ENCODE peak calls at places on chromosome 17, in ten cellular contexts. Z is IMR-90, M is HCT116, Q is thyroid gland, V is esophagus muscularis mucosa, F is stomach, H is adrenal gland, P is transverse colon, C is uterus, E is NB4. N is an unnamed sample.

GRCh38 chr17:40327244-40327666 is 18.3 kb downstream of the RARA start:
- DNase-seq in Z (no peak), M (no peak), Q (no peak), V (no peak), F (no peak), H (no peak), P (no peak), C (no peak), E (no peak), N (no peak)

GRCh38 chr17:67629963-67630320 is 87.8 kb upstream of the NOL11 start:
- DNase-seq in Z (peak; percentile 75), M (peak; percentile 23), Q (no peak), V (no peak), F (no peak), H (no peak), P (no peak), C (no peak), E (peak; percentile 42), N (no peak)

GRCh38 chr17:73215414-73215813 is 22.6 kb downstream of the COG1 start:
- DNase-seq in Z (no peak), M (no peak), Q (no peak), V (no peak), F (no peak), H (no peak), P (no peak), C (no peak), E (no peak), N (no peak)

GRCh38 chr17:3512512-3513171 is 36.8 kb downstream of the ASPA start:
- DNase-seq in Z (peak; percentile 20), M (no peak), Q (peak; percentile 56), V (no peak), F (peak; percentile 49), H (peak; percentile 71), P (peak; percentile 37), C (peak; percentile 60), E (no peak), N (no peak)

GRCh38 chr17:4903051-4903818 is at the start of gene CHRNE:
- DNase-seq in Z (peak; percentile 79), M (peak; percentile 87), Q (peak; percentile 87), V (peak; percentile 94), F (peak; percentile 88), H (peak; percentile 92), P (peak; percentile 90), C (peak; percentile 84), E (peak; percentile 74), N (peak; percentile 89)

GRCh38 chr17:83119987-83120864 is 40.8 kb downstream of the METRNL start:
- DNase-seq in Z (no peak), M (no peak), Q (no peak), V (no peak), F (no peak), H (no peak), P (peak; percentile 39), C (no peak), E (peak; percentile 91), N (peak; percentile 35)

GRCh38 chr17:16491703-16492612 is at the start of gene LRRC75A:
- DNase-seq in Z (peak; percentile 16), M (no peak), Q (peak; percentile 53), V (no peak), F (peak; percentile 59), H (no peak), P (peak; percentile 57), C (peak; percentile 42), E (peak; percentile 60), N (peak; percentile 83)

GRCh38 chr17:82274134-82275020 is 877 bp upstream of the CSNK1D start:
- DNase-seq in Z (no peak), M (no peak), Q (no peak), V (no peak), F (no peak), H (no peak), P (no peak), C (no peak), E (no peak), N (peak; percentile 44)

GRCh38 chr17:46770818-46771600 is 47.5 kb downstream of the WNT3 start:
- DNase-seq in Z (peak; percentile 23), M (no peak), Q (peak; percentile 21), V (no peak), F (peak; percentile 42), H (no peak), P (peak; percentile 54), C (no peak), E (peak; percentile 77), N (peak; percentile 60)

GRCh38 chr17:66354981-66355380 is 52.6 kb downstream of the PRKCA start:
- DNase-seq in Z (peak; percentile 73), M (no peak), Q (no peak), V (no peak), F (no peak), H (no peak), P (no peak), C (no peak), E (no peak), N (no peak)

GRCh38 chr17:79851461-79851817 is 12.2 kb upstream of the CBX4 start:
- DNase-seq in Z (no peak), M (peak; percentile 91), Q (no peak), V (no peak), F (peak; percentile 81), H (no peak), P (peak; percentile 76), C (no peak), E (no peak), N (no peak)

GRCh38 chr17:43025290-43025657 is 243 bp downstream of the RND2 start:
- DNase-seq in Z (no peak), M (no peak), Q (no peak), V (no peak), F (no peak), H (no peak), P (no peak), C (peak; percentile 49), E (no peak), N (no peak)

GRCh38 chr17:1130191-1130590 is 49.6 kb downstream of the ABR start:
- DNase-seq in Z (no peak), M (no peak), Q (no peak), V (no peak), F (no peak), H (no peak), P (no peak), C (no peak), E (no peak), N (no peak)

GRCh38 chr17:82299452-82299851 is 18.0 kb downstream of the CD7 start:
- DNase-seq in Z (no peak), M (no peak), Q (no peak), V (no peak), F (no peak), H (no peak), P (no peak), C (no peak), E (no peak), N (no peak)

GRCh38 chr17:38967290-38967738 is at the start of gene FBXO47:
- DNase-seq in Z (peak; percentile 38), M (no peak), Q (peak; percentile 98), V (peak; percentile 97), F (peak; percentile 89), H (peak; percentile 95), P (peak; percentile 86), C (peak; percentile 96), E (no peak), N (peak; percentile 60)

GRCh38 chr17:42288985-42289862 is 926 bp downstream of the STAT5A start:
- DNase-seq in Z (no peak), M (no peak), Q (peak; percentile 63), V (no peak), F (peak; percentile 55), H (peak; percentile 79), P (peak; percentile 68), C (peak; percentile 55), E (no peak), N (peak; percentile 61)

GRCh38 chr17:45307290-45308015 is 9.4 kb downstream of the MAP3K14 start:
- DNase-seq in Z (peak; percentile 90), M (no peak), Q (no peak), V (no peak), F (no peak), H (no peak), P (no peak), C (peak; percentile 71), E (peak; percentile 77), N (peak; percentile 64)

GRCh38 chr17:14833201-14833773 is 431.8 kb downstream of the PMP22 start:
- DNase-seq in Z (peak; percentile 94), M (no peak), Q (no peak), V (no peak), F (no peak), H (no peak), P (no peak), C (no peak), E (peak; percentile 46), N (no peak)

GRCh38 chr17:17813055-17813724 is 23.6 kb downstream of the SREBF1 start:
- DNase-seq in Z (no peak), M (no peak), Q (no peak), V (no peak), F (no peak), H (peak; percentile 65), P (no peak), C (no peak), E (no peak), N (no peak)
- TF ChIP-seq POLR2A in Z (no peak), M (no peak), Q (no peak), V (no peak), F (no peak), H (no peak), P (no peak), C (no peak), E (no peak), N (no peak)

DNA sequence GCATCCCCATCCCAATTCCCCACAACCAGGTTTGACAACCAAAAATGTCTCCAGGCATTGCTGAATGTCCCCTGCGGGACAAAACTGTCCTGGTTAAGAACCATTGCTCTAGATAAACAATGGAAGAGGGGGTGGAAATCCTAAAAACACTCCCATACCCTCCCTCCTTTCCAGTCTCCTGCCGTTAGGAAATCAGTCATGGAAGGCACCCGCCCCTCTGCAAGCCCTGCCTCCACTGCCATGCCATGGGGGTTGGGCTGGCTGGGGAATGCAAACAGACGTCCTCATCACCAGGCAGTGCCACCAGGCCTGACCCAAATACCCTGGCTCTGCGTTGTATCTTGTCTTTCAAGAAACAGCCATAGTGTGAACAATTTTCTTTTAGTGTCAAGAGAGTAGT is 57.5 kb downstream of the CYTH1 start:
- DNase-seq in Z (no peak), M (no peak), Q (peak; percentile 86), V (no peak), F (peak; percentile 45), H (peak; percentile 70), P (no peak), C (no peak), E (no peak), N (no peak)
- TF ChIP-seq POLR2A in Z (no peak), M (no peak), Q (no peak), V (no peak), F (no peak), H (no peak), P (no peak), C (no peak), E (no peak), N (no peak)

DNA sequence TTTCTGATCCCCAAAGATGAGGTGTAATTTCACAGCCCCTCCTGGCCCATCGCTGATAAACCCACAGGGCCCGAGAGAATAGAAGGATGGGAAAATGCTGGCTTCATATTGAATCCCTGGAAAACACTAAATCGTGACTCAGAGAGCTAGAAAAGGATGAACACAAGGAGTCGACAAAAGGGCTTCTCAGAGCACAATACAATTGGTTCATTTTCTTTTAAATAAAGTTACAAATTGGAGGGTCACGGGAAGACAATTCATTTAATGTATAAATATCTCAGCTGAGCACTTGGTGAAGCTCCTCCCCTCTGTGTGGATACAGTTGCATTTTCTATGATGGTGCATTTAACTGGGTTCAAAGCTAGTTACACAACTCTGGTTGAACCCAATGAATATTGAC is 13.9 kb downstream of the TTYH2 start:
- DNase-seq in Z (no peak), M (no peak), Q (no peak), V (no peak), F (no peak), H (no peak), P (no peak), C (no peak), E (no peak), N (no peak)
- TF ChIP-seq POLR2A in Z (no peak), M (no peak), Q (no peak), V (no peak), F (no peak), H (no peak), P (no peak), C (no peak), E (no peak), N (no peak)

GRCh38 chr17:28405632-28406477 is at the start of gene SLC46A1:
- DNase-seq in Z (no peak), M (no peak), Q (peak; percentile 73), V (no peak), F (peak; percentile 65), H (peak; percentile 76), P (peak; percentile 73), C (peak; percentile 54), E (no peak), N (peak; percentile 46)
- TF ChIP-seq POLR2A in Z (no peak), M (peak; percentile 41), Q (no peak), V (no peak), F (no peak), H (no peak), P (no peak), C (no peak), E (no peak), N (no peak)